ENCODE peak calls at places on chromosome 2, in four cellular contexts. A, Y, J and L are unnamed samples.

GRCh38 chr2:109348645-109349554 is 219.9 kb downstream of the SH3RF3 start:
- DNase-seq in A (no peak), Y (no peak), J (no peak), L (peak; percentile 32)

GRCh38 chr2:24749069-24749691 is 44.0 kb downstream of the PTRHD1 start:
- DNase-seq in J (no peak), A (no peak), Y (no peak), L (no peak)

GRCh38 chr2:109173311-109174171 is 44.5 kb downstream of the SH3RF3 start:
- DNase-seq in A (no peak), J (peak; percentile 90), Y (peak; percentile 87), L (no peak)

GRCh38 chr2:71190959-71191943 is 35.7 kb downstream of the PAIP2B start:
- DNase-seq in J (peak; percentile 2), A (peak; percentile 18), Y (peak; percentile 9), L (no peak)

GRCh38 chr2:38407111-38407682 is 30.1 kb upstream of the ATL2 start:
- DNase-seq in Y (no peak), A (no peak), J (no peak), L (no peak)

GRCh38 chr2:8455236-8456148 is 226.4 kb upstream of the ID2 start:
- DNase-seq in J (no peak), Y (no peak), A (no peak), L (no peak)

GRCh38 chr2:110838657-110839357 is 106.4 kb downstream of the ACOXL start:
- DNase-seq in J (no peak), A (no peak), Y (no peak), L (no peak)

GRCh38 chr2:224319756-224320155 is 82.2 kb downstream of the FAM124B start:
- DNase-seq in Y (no peak), A (no peak), J (no peak), L (no peak)

GRCh38 chr2:171147081-171147480 is 13.6 kb downstream of the TLK1 start:
- DNase-seq in Y (no peak), J (no peak), A (no peak), L (no peak)

GRCh38 chr2:74548285-74548918 is 5.3 kb downstream of the LOXL3 start:
- DNase-seq in J (no peak), Y (no peak), A (peak; percentile 74), L (no peak)

GRCh38 chr2:118431586-118431985 is 343.3 kb downstream of the INSIG2 start:
- DNase-seq in A (no peak), J (no peak), Y (no peak), L (no peak)

GRCh38 chr2:118430510-118431187 is 342.4 kb downstream of the INSIG2 start:
- DNase-seq in J (peak; percentile 25), Y (no peak), A (no peak), L (no peak)

GRCh38 chr2:118431997-118432396 is 343.7 kb downstream of the INSIG2 start:
- DNase-seq in J (no peak), Y (no peak), A (no peak), L (no peak)

GRCh38 chr2:118433566-118433965 is 345.3 kb downstream of the INSIG2 start:
- DNase-seq in Y (no peak), A (no peak), J (no peak), L (no peak)

GRCh38 chr2:118431188-118431562 is 342.9 kb downstream of the INSIG2 start:
- DNase-seq in Y (no peak), J (no peak), A (no peak), L (no peak)
- TF ChIP-seq CTCF in Y (no peak), J (no peak), A (no peak), L (no peak)

DNA sequence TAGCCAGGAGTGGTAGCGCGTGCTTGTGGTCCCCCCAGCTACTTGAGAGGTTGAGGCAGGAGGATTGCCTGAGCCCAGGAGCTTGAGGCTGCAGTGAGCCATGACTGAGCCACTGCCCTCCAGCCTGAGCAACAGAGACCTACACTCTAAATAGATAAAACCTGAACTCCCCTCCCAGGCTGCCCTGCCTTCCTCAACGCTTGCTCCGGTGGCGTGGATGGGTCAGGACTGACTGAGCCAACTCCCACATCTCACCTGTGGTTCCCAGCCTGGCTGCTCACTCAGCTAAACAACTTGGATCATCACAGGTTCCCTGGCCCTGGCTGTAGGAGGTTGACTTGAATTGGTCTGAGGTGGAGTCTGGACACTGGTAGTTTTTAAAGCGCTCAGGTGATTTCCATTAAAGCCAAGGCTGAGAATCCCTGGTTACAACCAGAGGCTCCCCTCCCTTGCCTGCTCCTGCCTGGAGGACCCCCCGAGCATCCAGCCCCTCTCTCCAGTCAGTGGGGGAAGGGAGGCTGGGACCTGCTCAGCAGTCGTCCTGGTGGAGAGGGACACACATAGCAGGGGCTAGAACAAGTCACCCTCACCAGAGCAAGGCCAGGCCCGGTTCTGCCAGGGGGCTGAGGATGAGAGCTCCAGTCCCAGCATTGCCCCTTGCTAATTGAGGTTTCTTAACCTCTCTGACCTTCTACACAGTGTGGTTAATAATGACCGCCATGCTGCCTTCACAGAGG is 47.0 kb upstream of the TAF1B start:
- DNase-seq in Y (no peak), J (no peak), A (peak; percentile 34), L (no peak)
- TF ChIP-seq CTCF in Y (peak; percentile 2), J (peak; percentile 56), A (peak; percentile 52), L (no peak)

DNA sequence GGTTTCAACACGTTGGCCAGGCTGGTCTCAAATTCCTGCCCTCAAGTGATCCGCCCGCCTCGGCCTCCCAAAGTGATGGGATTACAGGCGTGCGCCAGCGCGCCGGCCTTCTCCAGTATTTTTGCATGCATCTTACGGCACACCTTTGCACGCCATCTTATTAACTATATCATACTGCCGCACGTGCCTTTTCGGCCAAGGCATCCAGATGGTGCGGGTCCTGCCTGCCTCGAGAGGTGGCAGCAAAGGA is 759 bp upstream of the ING5 start:
- DNase-seq in Y (peak; percentile 73), A (no peak), J (peak; percentile 55), L (no peak)
- TF ChIP-seq CTCF in Y (peak; percentile 46), A (peak; percentile 52), J (peak; percentile 56), L (peak; percentile 59)

DNA sequence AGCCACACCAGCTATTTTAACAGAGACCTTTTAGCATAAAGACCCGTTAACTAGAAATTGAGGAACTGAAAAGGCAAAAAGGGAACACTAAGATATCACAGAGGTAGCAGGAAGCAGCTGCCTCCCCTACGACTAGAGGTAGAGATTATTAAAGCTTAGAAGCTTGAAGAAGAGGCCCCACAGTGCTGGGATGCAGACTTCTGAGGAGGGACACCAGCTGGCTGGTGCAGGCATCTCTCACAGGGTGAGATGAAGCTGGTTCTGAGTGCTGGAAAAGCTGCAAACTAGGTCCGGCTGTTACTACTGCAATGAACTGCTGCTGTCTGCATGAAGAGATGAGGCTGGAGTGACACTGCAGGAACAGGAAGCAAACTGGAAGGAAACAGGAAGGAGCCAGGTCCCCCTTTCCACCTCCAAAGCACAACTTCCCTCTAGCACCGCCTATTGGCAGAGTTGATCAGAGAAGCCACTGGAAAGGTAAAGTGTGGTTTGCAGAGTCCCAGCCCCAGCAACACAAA is 61.2 kb upstream of the MRPS9 start:
- DNase-seq in Y (no peak), A (peak; percentile 15), J (no peak), L (no peak)
- TF ChIP-seq CTCF in Y (no peak), A (peak; percentile 45), J (no peak), L (no peak)